ENCODE peak calls at places on chromosome 17, in five cellular contexts. U is A549, B is ovary, G is H9, E is neural progenitor cell. V is an unnamed sample. For H3K4me1, the result is how much of the 10 kb centered on the place peaks cover.

GRCh38 chr17:73911726-73912359 is 267.6 kb upstream of the SDK2 start:
- DNase-seq in G (no peak), B (no peak), U (no peak), E (no peak), V (no peak)

GRCh38 chr17:75125984-75126383 is 5.6 kb downstream of the NT5C start:
- DNase-seq in G (peak), E (no peak), U (peak), B (no peak), V (no peak)

GRCh38 chr17:47317119-47317518 is 6.6 kb upstream of the EFCAB13 start:
- DNase-seq in E (no peak), G (no peak), U (no peak), B (no peak), V (no peak)

GRCh38 chr17:5241861-5242671 is 7.4 kb upstream of the SCIMP start:
- DNase-seq in U (no peak), B (no peak), E (no peak), G (no peak), V (no peak)

GRCh38 chr17:58304735-58305486 is 23.7 kb downstream of the TSPOAP1 start:
- DNase-seq in U (no peak), E (no peak), B (no peak), G (no peak), V (no peak)

GRCh38 chr17:9644910-9645751 is at the start of gene USP43:
- DNase-seq in B (no peak), E (peak), U (peak), G (peak), V (peak)

GRCh38 chr17:48074322-48075054 is 26.3 kb downstream of the NFE2L1 start:
- DNase-seq in B (peak), E (peak), U (peak), G (peak), V (peak)

GRCh38 chr17:33038740-33039139 is 47.1 kb downstream of the SPACA3 start:
- DNase-seq in B (peak), E (peak), U (peak), G (peak), V (no peak)

GRCh38 chr17:15247891-15248529 is 17.1 kb downstream of the PMP22 start:
- DNase-seq in U (peak), E (peak), G (peak), B (no peak), V (no peak)

GRCh38 chr17:66150708-66151107 is 41.2 kb downstream of the CEP112 start:
- DNase-seq in U (no peak), B (no peak), E (no peak), G (no peak), V (no peak)

GRCh38 chr17:50939795-50940684 is 73.9 kb upstream of the TOB1 start:
- DNase-seq in E (no peak), U (no peak), B (peak), G (no peak), V (no peak)

GRCh38 chr17:21539146-21539545 is 153.2 kb upstream of the KCNJ18 start:
- DNase-seq in U (no peak), E (no peak), G (no peak), B (no peak), V (no peak)

GRCh38 chr17:305090-305976 is 47.3 kb downstream of the RPH3AL start:
- DNase-seq in G (no peak), B (no peak), U (peak), E (no peak), V (no peak)

GRCh38 chr17:2700491-2701141 is 10.9 kb downstream of the CLUH start:
- DNase-seq in E (no peak), G (peak), U (no peak), B (peak), V (no peak)

GRCh38 chr17:76820523-76820922 is 47.7 kb upstream of the MGAT5B start:
- DNase-seq in E (no peak), G (no peak), U (no peak), B (no peak), V (no peak)

GRCh38 chr17:77322284-77322533 is 181.4 kb downstream of the SEC14L1 start:
- DNase-seq in G (no peak), E (no peak), U (no peak), B (no peak), V (no peak)

GRCh38 chr17:78759969-78760352 is 22.1 kb downstream of the CYTH1 start:
- DNase-seq in E (no peak), U (no peak), G (no peak), B (no peak), V (no peak)
- H3K4me1 ChIP-seq in E (under half), U (under half), G (under half), B (under half), V (under half)

GRCh38 chr17:28471531-28472342 is 1.7 kb upstream of the SLC13A2 start:
- DNase-seq in U (no peak), G (no peak), B (no peak), E (no peak), V (no peak)
- H3K4me1 ChIP-seq in U (under half), G (under half), B (under half), E (under half), V (under half)

GRCh38 chr17:78365561-78366108 is 5.8 kb upstream of the SOCS3 start:
- DNase-seq in U (no peak), B (no peak), E (peak), G (peak), V (no peak)
- H3K4me1 ChIP-seq in U (under half), B (under half), E (half or more), G (under half), V (under half)

GRCh38 chr17:64679710-64680216 is 17.7 kb upstream of the SMURF2 start:
- DNase-seq in U (peak), G (no peak), E (no peak), B (no peak), V (no peak)
- H3K4me1 ChIP-seq in U (half or more), G (under half), E (under half), B (under half), V (under half)

DNA sequence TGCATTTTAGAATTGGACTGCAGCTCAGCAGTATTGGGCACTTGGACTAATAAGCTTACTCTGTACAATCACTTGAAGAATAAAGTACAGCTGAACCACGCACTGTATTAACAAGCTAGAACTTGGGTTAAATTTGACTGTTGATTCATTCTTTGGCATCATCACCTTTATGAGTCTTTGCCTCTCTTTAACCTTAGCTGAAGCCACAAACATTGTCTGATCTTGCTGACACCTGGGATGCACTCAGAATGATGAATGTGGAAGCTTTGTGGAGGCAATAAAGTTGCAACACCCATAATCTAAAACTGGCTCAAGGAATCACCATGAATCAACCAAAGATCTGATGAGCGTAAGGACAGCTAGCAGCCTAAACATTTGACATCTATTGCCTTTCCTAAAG is 590.6 kb upstream of the SOX9 start:
- DNase-seq in B (no peak), G (no peak), E (no peak), U (no peak), V (peak)
- H3K4me1 ChIP-seq in B (under half), G (under half), E (under half), U (under half), V (under half)

DNA sequence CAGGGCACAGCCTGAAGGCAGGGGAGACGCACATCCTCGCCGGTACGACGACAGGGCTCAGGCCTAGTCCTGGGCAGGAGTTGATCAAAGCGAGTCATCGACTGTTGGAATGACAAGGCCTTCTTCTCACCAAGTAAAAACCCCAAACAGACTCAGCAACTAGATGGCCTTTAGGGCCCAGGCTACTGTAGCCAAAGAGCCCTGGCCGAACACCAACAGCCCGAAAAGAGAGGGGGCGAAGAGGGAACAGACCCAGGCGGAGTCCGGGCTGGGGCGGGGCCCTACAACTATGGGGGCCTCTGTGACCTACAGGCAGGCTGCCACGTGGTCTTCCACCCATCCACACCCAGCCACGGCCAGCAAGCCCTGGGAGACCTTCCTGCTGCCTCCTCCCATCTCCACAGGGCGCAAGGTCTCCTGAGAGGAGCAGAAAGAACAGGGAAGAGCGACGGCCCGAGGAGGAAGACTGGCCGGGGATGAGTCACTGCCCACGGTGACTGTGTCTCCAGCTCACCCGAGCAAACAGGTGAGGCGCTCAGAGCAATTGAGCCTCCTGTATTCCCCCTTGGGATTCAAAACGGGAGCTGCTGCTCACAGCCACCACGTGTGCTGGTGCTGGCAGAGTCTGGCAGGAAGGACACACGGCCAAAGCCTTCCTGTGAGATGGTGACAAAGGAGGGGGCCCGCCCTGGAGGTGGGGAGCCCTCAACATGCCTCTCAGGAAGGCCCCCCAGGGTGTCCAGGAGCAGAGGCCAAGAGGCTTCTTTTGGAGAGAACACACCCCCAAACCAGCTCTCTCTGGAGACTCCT is 17.7 kb downstream of the SLC16A3 start:
- DNase-seq in E (no peak), G (no peak), B (peak), U (peak), V (no peak)
- H3K4me1 ChIP-seq in E (under half), G (under half), B (under half), U (half or more), V (under half)

GRCh38 chr17:82865996-82866395 is 26.2 kb upstream of the ZNF750 start:
- DNase-seq in G (no peak), E (no peak), B (no peak), U (no peak), V (no peak)
- H3K4me1 ChIP-seq in G (under half), E (under half), B (under half), U (under half), V (under half)

GRCh38 chr17:31488264-31488981 is 96.9 kb downstream of the RAB11FIP4 start:
- DNase-seq in U (no peak), B (no peak), G (peak), E (peak), V (no peak)
- H3K4me1 ChIP-seq in U (under half), B (under half), G (under half), E (under half), V (under half)

DNA sequence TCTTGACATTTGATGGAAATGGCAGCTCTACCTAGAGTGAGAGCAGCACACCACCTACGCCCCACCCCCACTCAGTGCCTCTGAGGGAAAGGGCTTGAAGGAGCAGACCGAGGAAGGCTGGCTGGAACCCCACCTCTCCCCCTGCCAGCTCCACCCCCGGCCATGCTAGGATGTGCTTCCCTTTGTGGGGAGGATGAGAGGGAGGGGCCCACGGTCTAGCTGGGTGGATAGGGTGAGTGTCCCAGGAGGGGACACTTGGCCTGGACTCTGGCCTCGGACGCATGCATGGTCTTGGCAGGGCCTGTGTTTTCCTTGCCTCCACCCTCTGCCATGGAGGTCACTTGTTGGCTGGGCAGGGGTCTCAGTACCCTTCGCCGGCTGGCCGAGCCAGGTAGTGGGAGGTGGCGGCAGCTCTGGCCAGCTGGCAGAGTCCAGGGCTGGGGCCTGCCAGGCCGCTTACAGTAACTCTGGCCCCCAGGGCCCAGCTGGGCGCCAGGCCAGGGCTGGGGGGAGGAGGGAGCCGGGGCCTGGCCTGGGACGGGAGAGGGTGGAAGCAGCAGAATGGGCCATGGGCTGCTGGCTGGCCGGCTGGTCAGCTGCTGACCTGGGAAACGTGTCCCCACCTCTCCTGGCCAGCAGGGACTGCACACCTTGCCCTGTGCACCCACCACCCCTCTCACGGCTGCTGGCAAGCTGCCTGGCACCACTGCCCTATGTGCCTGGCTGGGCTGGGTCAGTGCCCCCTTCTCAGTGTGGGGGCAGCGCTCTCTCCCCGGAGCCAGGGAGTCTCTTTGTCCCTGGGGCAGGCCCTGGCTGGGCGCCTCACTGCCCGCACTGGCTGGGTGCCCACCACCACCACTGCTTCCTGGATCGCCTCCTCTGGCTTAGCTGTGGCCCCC is 23.0 kb downstream of the RARA start:
- DNase-seq in B (peak), E (no peak), G (no peak), U (peak), V (peak)
- H3K4me1 ChIP-seq in B (half or more), E (under half), G (under half), U (half or more), V (under half)